ENCODE peak calls at places on chromosomes 6 and 20, in nine cellular contexts. R, H, J, M, P, D, X, E and Q are unnamed samples.

GRCh38 chr20:59120491-59120890 is 43.1 kb upstream of the ZNF831 start:
- DNase-seq in R (no peak), H (no peak), J (no peak), M (no peak), P (no peak), D (peak), X (no peak), E (no peak), Q (peak)

GRCh38 chr6:157222201-157222981 is 100.9 kb downstream of the TMEM242 start:
- DNase-seq in R (no peak), H (no peak), J (no peak), M (no peak), P (peak), D (no peak), X (no peak), E (no peak), Q (no peak)

GRCh38 chr6:89432875-89433636 is at the start of gene ANKRD6:
- DNase-seq in R (peak), H (no peak), J (no peak), M (peak), P (peak), D (peak), X (peak), E (peak), Q (peak)

GRCh38 chr6:1381397-1382330 is 7.7 kb upstream of the FOXF2 start:
- DNase-seq in R (no peak), H (no peak), J (no peak), M (no peak), P (no peak), D (peak), X (peak), E (peak), Q (peak)

GRCh38 chr6:149904661-149905370 is 6.9 kb upstream of the RAET1E start:
- DNase-seq in R (no peak), H (no peak), J (no peak), M (no peak), P (no peak), D (no peak), X (no peak), E (no peak), Q (no peak)

GRCh38 chr6:55528624-55529023 is 50.4 kb downstream of the HMGCLL1 start:
- DNase-seq in R (peak), H (no peak), J (no peak), M (no peak), P (no peak), D (no peak), X (no peak), E (peak), Q (no peak)

GRCh38 chr6:135085700-135086413 is 31.2 kb upstream of the HBS1L start:
- DNase-seq in R (no peak), H (no peak), J (no peak), M (no peak), P (no peak), D (no peak), X (no peak), E (no peak), Q (no peak)

GRCh38 chr6:36201612-36202011 is 5.1 kb downstream of the BRPF3 start:
- DNase-seq in R (no peak), H (no peak), J (no peak), M (no peak), P (no peak), D (no peak), X (no peak), E (no peak), Q (no peak)

GRCh38 chr6:7261030-7261841 is 51.8 kb downstream of the SSR1 start:
- DNase-seq in R (peak), H (peak), J (no peak), M (peak), P (peak), D (no peak), X (peak), E (peak), Q (no peak)

GRCh38 chr6:79056226-79056625 is 21.8 kb downstream of the PHIP start:
- DNase-seq in R (no peak), H (no peak), J (no peak), M (no peak), P (no peak), D (no peak), X (no peak), E (no peak), Q (no peak)

DNA sequence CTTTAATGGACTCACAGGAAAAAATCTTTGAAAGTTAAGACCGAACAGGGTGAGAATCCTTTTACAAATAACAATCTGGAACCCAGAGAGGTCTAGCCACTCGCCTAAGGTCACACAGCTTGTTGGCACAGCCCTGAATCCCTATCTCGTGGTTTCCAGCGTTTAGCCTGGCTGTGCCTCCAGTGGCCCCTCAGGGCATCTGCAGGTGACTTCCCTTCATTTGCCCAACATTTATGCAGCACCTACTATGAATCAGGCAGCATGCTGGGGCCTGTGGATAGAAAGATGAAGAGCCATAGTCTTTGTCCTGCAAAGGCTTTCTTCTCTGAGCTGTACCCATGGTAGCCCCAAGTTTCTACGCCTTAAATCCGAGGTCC is 2.6 kb upstream of the NR2E1 start:
- DNase-seq in R (peak), H (no peak), J (no peak), M (no peak), P (no peak), D (no peak), X (no peak), E (no peak), Q (no peak)
- TF ChIP-seq CTCF in R (no peak), H (no peak), J (no peak), M (no peak), P (no peak), D (no peak), X (no peak), E (no peak), Q (no peak)

DNA sequence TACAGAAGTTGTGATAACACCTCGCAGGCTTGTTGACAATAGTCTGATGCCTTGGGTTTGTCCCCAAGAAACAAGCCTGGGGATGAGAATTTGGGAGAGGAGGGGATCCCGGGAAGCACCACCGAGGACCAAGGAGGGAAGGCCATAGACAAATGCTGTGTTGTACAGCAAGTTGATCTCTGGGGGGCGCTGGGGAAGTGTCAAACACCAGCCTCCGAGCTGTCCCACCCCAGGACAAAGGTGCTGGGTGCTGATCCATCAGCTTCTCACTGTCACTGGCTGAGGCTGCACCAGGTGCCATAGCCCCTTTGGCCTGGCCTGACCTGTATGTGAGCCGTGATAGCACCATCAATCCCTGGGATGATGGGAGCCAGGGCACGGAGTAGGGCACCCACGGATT is 64.0 kb downstream of the SYNDIG1 start:
- DNase-seq in R (no peak), H (no peak), J (no peak), M (no peak), P (no peak), D (no peak), X (no peak), E (no peak), Q (no peak)
- TF ChIP-seq CTCF in R (no peak), H (no peak), J (no peak), M (no peak), P (no peak), D (no peak), X (no peak), E (no peak), Q (no peak)

GRCh38 chr20:47676219-47676721 is 109.0 kb downstream of the SULF2 start:
- DNase-seq in R (no peak), H (no peak), J (no peak), M (no peak), P (no peak), D (no peak), X (no peak), E (no peak), Q (no peak)
- TF ChIP-seq CTCF in R (no peak), H (no peak), J (no peak), M (no peak), P (no peak), D (no peak), X (no peak), E (no peak), Q (no peak)

GRCh38 chr20:61353996-61354390 is 101.9 kb downstream of the CDH4 start:
- DNase-seq in R (no peak), H (no peak), J (no peak), M (no peak), P (no peak), D (no peak), X (no peak), E (no peak), Q (no peak)

GRCh38 chr20:61353261-61353995 is 101.4 kb downstream of the CDH4 start:
- DNase-seq in R (peak), H (no peak), J (no peak), M (no peak), P (no peak), D (no peak), X (no peak), E (no peak), Q (no peak)

GRCh38 chr20:61352381-61353260 is 100.6 kb downstream of the CDH4 start:
- DNase-seq in R (no peak), H (no peak), J (no peak), M (no peak), P (no peak), D (no peak), X (no peak), E (no peak), Q (no peak)

GRCh38 chr20:61349447-61350165 is 97.5 kb downstream of the CDH4 start:
- DNase-seq in R (no peak), H (no peak), J (no peak), M (no peak), P (no peak), D (no peak), X (no peak), E (no peak), Q (no peak)

DNA sequence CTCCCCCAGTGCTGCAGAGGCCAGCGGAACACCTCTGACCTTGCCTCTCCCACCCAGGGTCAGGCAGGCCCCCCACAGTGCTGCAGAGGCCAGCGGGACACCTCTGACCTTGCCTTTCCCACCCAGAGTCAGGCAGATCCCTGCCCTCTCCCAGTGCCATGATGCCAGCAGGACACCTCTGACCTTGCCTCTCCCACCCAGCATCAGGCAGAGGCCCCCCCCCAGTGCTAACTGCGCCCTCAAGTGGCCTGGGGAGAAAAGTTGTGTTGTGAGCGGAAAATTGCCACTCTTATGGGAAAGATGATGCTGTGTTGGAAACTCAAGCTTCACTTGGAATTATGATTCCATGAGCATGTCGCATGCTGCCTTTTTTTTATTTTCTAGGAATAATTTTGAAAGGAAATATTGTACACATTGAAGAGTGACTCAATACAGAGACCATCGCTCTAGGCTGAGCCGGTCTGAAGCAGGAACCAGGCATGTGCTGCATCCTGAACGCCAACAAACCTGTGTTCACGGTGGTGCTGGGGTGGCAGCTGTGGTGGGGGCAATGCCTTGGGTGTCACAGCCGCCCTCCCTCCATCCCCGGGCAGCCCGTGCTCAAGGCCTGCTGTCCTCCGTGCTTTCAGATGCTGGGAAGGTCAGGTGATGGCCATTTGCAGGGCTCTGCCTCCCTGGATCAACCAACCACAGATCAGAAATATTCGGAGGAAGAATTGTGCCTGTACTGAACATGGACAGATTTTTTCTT is 98.6 kb downstream of the CDH4 start:
- DNase-seq in R (no peak), H (no peak), J (no peak), M (no peak), P (no peak), D (no peak), X (peak), E (no peak), Q (no peak)
- TF ChIP-seq CTCF in R (no peak), H (no peak), J (no peak), M (no peak), P (no peak), D (no peak), X (no peak), E (no peak), Q (no peak)

GRCh38 chr20:21918398-21918797 is 212.9 kb downstream of the PAX1 start:
- DNase-seq in R (no peak), H (no peak), J (no peak), M (no peak), P (no peak), D (no peak), X (no peak), E (no peak), Q (no peak)

DNA sequence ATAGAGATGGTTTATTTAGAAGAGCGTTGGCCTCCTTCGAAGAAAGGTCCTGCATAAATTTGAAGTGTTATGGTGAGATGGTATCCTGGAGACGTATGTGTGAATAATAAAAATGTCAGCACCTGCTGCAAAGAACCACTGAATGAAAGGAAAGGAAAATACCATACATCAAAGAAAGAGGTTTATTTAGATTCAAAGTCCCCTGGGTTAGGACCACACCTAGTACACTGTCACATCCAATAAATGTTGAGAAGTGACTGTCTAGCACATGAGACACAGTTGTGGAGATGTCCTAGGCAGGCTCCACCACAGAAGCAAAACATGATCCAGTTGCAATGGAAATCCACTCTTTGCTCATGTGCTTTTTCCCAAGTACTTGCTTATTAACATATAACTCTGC is 214.8 kb downstream of the PAX1 start:
- DNase-seq in R (no peak), H (no peak), J (no peak), M (no peak), P (no peak), D (no peak), X (no peak), E (no peak), Q (no peak)
- TF ChIP-seq CTCF in R (no peak), H (no peak), J (no peak), M (no peak), P (no peak), D (no peak), X (no peak), E (no peak), Q (no peak)

GRCh38 chr6:148179786-148180185 is 162.9 kb upstream of the SASH1 start:
- DNase-seq in R (no peak), H (no peak), J (no peak), M (no peak), P (no peak), D (no peak), X (peak), E (peak), Q (no peak)
- TF ChIP-seq CTCF in R (peak), H (peak), J (peak), M (no peak), P (peak), D (no peak), X (peak), E (peak), Q (no peak)